ENCODE peak calls at places on chromosome 4, in ten cellular contexts. One of them, this sample, is unnamed.

GRCh38 chr4:23805381-23805780 is 84.5 kb downstream of the PPARGC1A start:
- DNase-seq in H9: no peak
- DNase-seq in activated CD4-positive, alpha-beta T cell treated with anti-CD3 and anti-CD28 coated beads for 1 hour: no peak
- DNase-seq in cardiac muscle cell: no peak
- DNase-seq in M059J: peak; percentile 22
- DNase-seq in effector memory CD8-positive, alpha-beta T cell: no peak
- DNase-seq in naive B cell: no peak
- DNase-seq in T47D: no peak
- DNase-seq in T-helper 9 cell: no peak
- DNase-seq in endothelial cell: no peak
- DNase-seq in this sample: no peak

GRCh38 chr4:84565951-84566350 is 17.0 kb upstream of the CDS1 start:
- DNase-seq in M059J: no peak
- DNase-seq in T-helper 9 cell: no peak
- DNase-seq in naive B cell: no peak
- DNase-seq in activated CD4-positive, alpha-beta T cell treated with anti-CD3 and anti-CD28 coated beads for 1 hour: no peak
- DNase-seq in T47D: no peak
- DNase-seq in H9: peak; percentile 91
- DNase-seq in cardiac muscle cell: no peak
- DNase-seq in effector memory CD8-positive, alpha-beta T cell: no peak
- DNase-seq in endothelial cell: no peak
- DNase-seq in this sample: no peak

GRCh38 chr4:110275871-110276270 is 77.5 kb upstream of the ELOVL6 start:
- DNase-seq in T-helper 9 cell: no peak
- DNase-seq in effector memory CD8-positive, alpha-beta T cell: no peak
- DNase-seq in cardiac muscle cell: no peak
- DNase-seq in activated CD4-positive, alpha-beta T cell treated with anti-CD3 and anti-CD28 coated beads for 1 hour: no peak
- DNase-seq in naive B cell: no peak
- DNase-seq in M059J: peak; percentile 65
- DNase-seq in endothelial cell: no peak
- DNase-seq in H9: no peak
- DNase-seq in T47D: no peak
- DNase-seq in this sample: peak; percentile 22

GRCh38 chr4:79848329-79848728 is 224.7 kb downstream of the ANTXR2 start:
- DNase-seq in endothelial cell: no peak
- DNase-seq in cardiac muscle cell: no peak
- DNase-seq in M059J: no peak
- DNase-seq in T-helper 9 cell: no peak
- DNase-seq in naive B cell: no peak
- DNase-seq in effector memory CD8-positive, alpha-beta T cell: no peak
- DNase-seq in activated CD4-positive, alpha-beta T cell treated with anti-CD3 and anti-CD28 coated beads for 1 hour: no peak
- DNase-seq in H9: no peak
- DNase-seq in T47D: no peak
- DNase-seq in this sample: peak; percentile 59

GRCh38 chr4:17667253-17667652 is 52.8 kb downstream of the MED28 start:
- DNase-seq in naive B cell: no peak
- DNase-seq in cardiac muscle cell: no peak
- DNase-seq in H9: no peak
- DNase-seq in activated CD4-positive, alpha-beta T cell treated with anti-CD3 and anti-CD28 coated beads for 1 hour: no peak
- DNase-seq in M059J: no peak
- DNase-seq in T47D: no peak
- DNase-seq in effector memory CD8-positive, alpha-beta T cell: no peak
- DNase-seq in T-helper 9 cell: no peak
- DNase-seq in endothelial cell: no peak
- DNase-seq in this sample: no peak

GRCh38 chr4:20603671-20604313 is 96.5 kb upstream of the PACRGL start:
- DNase-seq in cardiac muscle cell: no peak
- DNase-seq in effector memory CD8-positive, alpha-beta T cell: no peak
- DNase-seq in activated CD4-positive, alpha-beta T cell treated with anti-CD3 and anti-CD28 coated beads for 1 hour: no peak
- DNase-seq in T-helper 9 cell: no peak
- DNase-seq in T47D: no peak
- DNase-seq in H9: no peak
- DNase-seq in M059J: peak; percentile 63
- DNase-seq in endothelial cell: no peak
- DNase-seq in naive B cell: no peak
- DNase-seq in this sample: peak; percentile 56

GRCh38 chr4:20528508-20528907 is 171.8 kb upstream of the PACRGL start:
- DNase-seq in T47D: no peak
- DNase-seq in effector memory CD8-positive, alpha-beta T cell: no peak
- DNase-seq in H9: no peak
- DNase-seq in M059J: peak; percentile 14
- DNase-seq in endothelial cell: no peak
- DNase-seq in T-helper 9 cell: no peak
- DNase-seq in cardiac muscle cell: no peak
- DNase-seq in naive B cell: no peak
- DNase-seq in activated CD4-positive, alpha-beta T cell treated with anti-CD3 and anti-CD28 coated beads for 1 hour: no peak
- DNase-seq in this sample: peak; percentile 80

GRCh38 chr4:165621983-165622382 is 243.2 kb downstream of the CPE start:
- DNase-seq in H9: no peak
- DNase-seq in T-helper 9 cell: no peak
- DNase-seq in endothelial cell: no peak
- DNase-seq in naive B cell: no peak
- DNase-seq in M059J: peak; percentile 76
- DNase-seq in cardiac muscle cell: no peak
- DNase-seq in T47D: no peak
- DNase-seq in effector memory CD8-positive, alpha-beta T cell: no peak
- DNase-seq in activated CD4-positive, alpha-beta T cell treated with anti-CD3 and anti-CD28 coated beads for 1 hour: no peak
- DNase-seq in this sample: no peak

GRCh38 chr4:10024303-10024702 is 3.0 kb upstream of the SLC2A9 start:
- DNase-seq in cardiac muscle cell: no peak
- DNase-seq in T-helper 9 cell: no peak
- DNase-seq in endothelial cell: no peak
- DNase-seq in T47D: no peak
- DNase-seq in activated CD4-positive, alpha-beta T cell treated with anti-CD3 and anti-CD28 coated beads for 1 hour: no peak
- DNase-seq in effector memory CD8-positive, alpha-beta T cell: no peak
- DNase-seq in M059J: no peak
- DNase-seq in H9: no peak
- DNase-seq in naive B cell: no peak
- DNase-seq in this sample: no peak

GRCh38 chr4:107564326-107564725 is 155.7 kb downstream of the PAPSS1 start:
- DNase-seq in naive B cell: no peak
- DNase-seq in activated CD4-positive, alpha-beta T cell treated with anti-CD3 and anti-CD28 coated beads for 1 hour: no peak
- DNase-seq in H9: no peak
- DNase-seq in cardiac muscle cell: no peak
- DNase-seq in M059J: peak; percentile 7
- DNase-seq in T47D: no peak
- DNase-seq in effector memory CD8-positive, alpha-beta T cell: no peak
- DNase-seq in endothelial cell: no peak
- DNase-seq in T-helper 9 cell: no peak
- DNase-seq in this sample: peak; percentile 65

GRCh38 chr4:41538017-41538733 is at the start of gene LIMCH1:
- DNase-seq in endothelial cell: no peak
- DNase-seq in H9: peak; percentile 66
- DNase-seq in activated CD4-positive, alpha-beta T cell treated with anti-CD3 and anti-CD28 coated beads for 1 hour: no peak
- DNase-seq in M059J: peak; percentile 72
- DNase-seq in T47D: no peak
- DNase-seq in effector memory CD8-positive, alpha-beta T cell: no peak
- DNase-seq in cardiac muscle cell: peak; percentile 10
- DNase-seq in naive B cell: no peak
- DNase-seq in T-helper 9 cell: no peak
- DNase-seq in this sample: peak; percentile 72

GRCh38 chr4:110640608-110641007 is 17.7 kb upstream of the PITX2 start:
- DNase-seq in H9: no peak
- DNase-seq in endothelial cell: no peak
- DNase-seq in naive B cell: no peak
- DNase-seq in activated CD4-positive, alpha-beta T cell treated with anti-CD3 and anti-CD28 coated beads for 1 hour: no peak
- DNase-seq in cardiac muscle cell: no peak
- DNase-seq in T-helper 9 cell: no peak
- DNase-seq in T47D: no peak
- DNase-seq in effector memory CD8-positive, alpha-beta T cell: no peak
- DNase-seq in M059J: no peak
- DNase-seq in this sample: no peak

GRCh38 chr4:153579872-153580271 is 104.2 kb upstream of the TLR2 start:
- DNase-seq in cardiac muscle cell: no peak
- DNase-seq in activated CD4-positive, alpha-beta T cell treated with anti-CD3 and anti-CD28 coated beads for 1 hour: no peak
- DNase-seq in endothelial cell: no peak
- DNase-seq in H9: no peak
- DNase-seq in naive B cell: peak; percentile 44
- DNase-seq in T-helper 9 cell: no peak
- DNase-seq in M059J: no peak
- DNase-seq in effector memory CD8-positive, alpha-beta T cell: no peak
- DNase-seq in T47D: no peak
- DNase-seq in this sample: no peak

GRCh38 chr4:66475596-66475995 is 805.3 kb upstream of the EPHA5 start:
- DNase-seq in T-helper 9 cell: no peak
- DNase-seq in H9: no peak
- DNase-seq in effector memory CD8-positive, alpha-beta T cell: no peak
- DNase-seq in cardiac muscle cell: no peak
- DNase-seq in activated CD4-positive, alpha-beta T cell treated with anti-CD3 and anti-CD28 coated beads for 1 hour: no peak
- DNase-seq in T47D: no peak
- DNase-seq in naive B cell: no peak
- DNase-seq in M059J: no peak
- DNase-seq in endothelial cell: no peak
- DNase-seq in this sample: no peak

GRCh38 chr4:1368421-1369090 is 21.5 kb downstream of the UVSSA start:
- DNase-seq in effector memory CD8-positive, alpha-beta T cell: no peak
- DNase-seq in naive B cell: no peak
- DNase-seq in endothelial cell: no peak
- DNase-seq in H9: peak; percentile 62
- DNase-seq in T-helper 9 cell: no peak
- DNase-seq in M059J: no peak
- DNase-seq in cardiac muscle cell: no peak
- DNase-seq in activated CD4-positive, alpha-beta T cell treated with anti-CD3 and anti-CD28 coated beads for 1 hour: no peak
- DNase-seq in T47D: no peak
- DNase-seq in this sample: no peak

GRCh38 chr4:7677086-7677485 is 242.4 kb upstream of the PSAPL1 start:
- DNase-seq in activated CD4-positive, alpha-beta T cell treated with anti-CD3 and anti-CD28 coated beads for 1 hour: no peak
- DNase-seq in H9: no peak
- DNase-seq in effector memory CD8-positive, alpha-beta T cell: no peak
- DNase-seq in endothelial cell: no peak
- DNase-seq in T-helper 9 cell: no peak
- DNase-seq in M059J: no peak
- DNase-seq in T47D: no peak
- DNase-seq in naive B cell: no peak
- DNase-seq in cardiac muscle cell: no peak
- DNase-seq in this sample: no peak

GRCh38 chr4:142366821-142367220 is 479.3 kb downstream of the INPP4B start:
- DNase-seq in endothelial cell: no peak
- DNase-seq in H9: no peak
- DNase-seq in cardiac muscle cell: no peak
- DNase-seq in M059J: no peak
- DNase-seq in T-helper 9 cell: no peak
- DNase-seq in naive B cell: no peak
- DNase-seq in activated CD4-positive, alpha-beta T cell treated with anti-CD3 and anti-CD28 coated beads for 1 hour: no peak
- DNase-seq in effector memory CD8-positive, alpha-beta T cell: no peak
- DNase-seq in T47D: no peak
- DNase-seq in this sample: no peak

GRCh38 chr4:154049457-154050181 is 260.7 kb upstream of the SFRP2 start:
- DNase-seq in endothelial cell: peak; percentile 53
- DNase-seq in cardiac muscle cell: peak; percentile 22
- DNase-seq in activated CD4-positive, alpha-beta T cell treated with anti-CD3 and anti-CD28 coated beads for 1 hour: no peak
- DNase-seq in T47D: peak; percentile 4
- DNase-seq in H9: peak; percentile 77
- DNase-seq in T-helper 9 cell: no peak
- DNase-seq in M059J: peak; percentile 70
- DNase-seq in effector memory CD8-positive, alpha-beta T cell: no peak
- DNase-seq in naive B cell: no peak
- DNase-seq in this sample: peak; percentile 65

GRCh38 chr4:84324850-84325249 is 174.2 kb downstream of the NKX6-1 start:
- DNase-seq in T-helper 9 cell: no peak
- DNase-seq in effector memory CD8-positive, alpha-beta T cell: no peak
- DNase-seq in M059J: peak; percentile 37
- DNase-seq in endothelial cell: no peak
- DNase-seq in cardiac muscle cell: peak; percentile 49
- DNase-seq in T47D: no peak
- DNase-seq in naive B cell: no peak
- DNase-seq in H9: no peak
- DNase-seq in activated CD4-positive, alpha-beta T cell treated with anti-CD3 and anti-CD28 coated beads for 1 hour: no peak
- DNase-seq in this sample: peak; percentile 15

GRCh38 chr4:100428051-100428450 is 89.8 kb downstream of the EMCN start:
- DNase-seq in M059J: peak; percentile 88
- DNase-seq in cardiac muscle cell: no peak
- DNase-seq in T-helper 9 cell: no peak
- DNase-seq in activated CD4-positive, alpha-beta T cell treated with anti-CD3 and anti-CD28 coated beads for 1 hour: no peak
- DNase-seq in T47D: no peak
- DNase-seq in effector memory CD8-positive, alpha-beta T cell: no peak
- DNase-seq in endothelial cell: no peak
- DNase-seq in H9: no peak
- DNase-seq in naive B cell: no peak
- DNase-seq in this sample: peak; percentile 58

GRCh38 chr4:151604238-151604637 is 156.6 kb downstream of the GATB start:
- DNase-seq in cardiac muscle cell: no peak
- DNase-seq in M059J: peak; percentile 25
- DNase-seq in H9: no peak
- DNase-seq in activated CD4-positive, alpha-beta T cell treated with anti-CD3 and anti-CD28 coated beads for 1 hour: no peak
- DNase-seq in naive B cell: no peak
- DNase-seq in T-helper 9 cell: no peak
- DNase-seq in T47D: no peak
- DNase-seq in effector memory CD8-positive, alpha-beta T cell: no peak
- DNase-seq in endothelial cell: no peak
- DNase-seq in this sample: peak; percentile 35

This sample was measured in LHCN-M2.